ENCODE peak calls at places on chromosome 4, in six cellular contexts. One of them, this sample, is unnamed.

GRCh38 chr4:172202480-172203076 is 389.4 kb downstream of the GALNTL6 start:
- DNase-seq in hepatocyte: peak; percentile 47
- DNase-seq in dorsolateral prefrontal cortex: no peak
- DNase-seq in psoas muscle: no peak
- DNase-seq in right cardiac atrium: no peak
- DNase-seq in PC-3: peak; percentile 40
- DNase-seq in this sample: no peak

GRCh38 chr4:173919196-173919595 is 364.3 kb downstream of the FBXO8 start:
- DNase-seq in hepatocyte: no peak
- DNase-seq in dorsolateral prefrontal cortex: no peak
- DNase-seq in psoas muscle: no peak
- DNase-seq in right cardiac atrium: no peak
- DNase-seq in PC-3: no peak
- DNase-seq in this sample: no peak

GRCh38 chr4:42377497-42377896 is 19.8 kb upstream of the SHISA3 start:
- DNase-seq in hepatocyte: no peak
- DNase-seq in dorsolateral prefrontal cortex: no peak
- DNase-seq in psoas muscle: no peak
- DNase-seq in right cardiac atrium: no peak
- DNase-seq in PC-3: no peak
- DNase-seq in this sample: no peak

GRCh38 chr4:104394409-104394813 is 100.3 kb downstream of the CXXC4 start:
- DNase-seq in hepatocyte: no peak
- DNase-seq in dorsolateral prefrontal cortex: peak; percentile 65
- DNase-seq in psoas muscle: no peak
- DNase-seq in right cardiac atrium: no peak
- DNase-seq in PC-3: no peak
- DNase-seq in this sample: no peak

GRCh38 chr4:53171797-53172196 is 194.1 kb downstream of the SCFD2 start:
- DNase-seq in hepatocyte: no peak
- DNase-seq in dorsolateral prefrontal cortex: no peak
- DNase-seq in psoas muscle: no peak
- DNase-seq in right cardiac atrium: no peak
- DNase-seq in PC-3: no peak
- DNase-seq in this sample: no peak

GRCh38 chr4:122826000-122826595 is 533 bp upstream of the FGF2 start:
- DNase-seq in hepatocyte: no peak
- DNase-seq in dorsolateral prefrontal cortex: no peak
- DNase-seq in psoas muscle: no peak
- DNase-seq in right cardiac atrium: no peak
- DNase-seq in PC-3: no peak
- DNase-seq in this sample: no peak

GRCh38 chr4:14221176-14221575 is 593.7 kb upstream of the BOD1L1 start:
- DNase-seq in hepatocyte: no peak
- DNase-seq in dorsolateral prefrontal cortex: no peak
- DNase-seq in psoas muscle: no peak
- DNase-seq in right cardiac atrium: no peak
- DNase-seq in PC-3: no peak
- DNase-seq in this sample: no peak

GRCh38 chr4:138050601-138051000 is 191.5 kb downstream of the SLC7A11 start:
- DNase-seq in hepatocyte: no peak
- DNase-seq in dorsolateral prefrontal cortex: no peak
- DNase-seq in psoas muscle: no peak
- DNase-seq in right cardiac atrium: no peak
- DNase-seq in PC-3: no peak
- DNase-seq in this sample: no peak

GRCh38 chr4:121112530-121112929 is 40.2 kb upstream of the NDNF start:
- DNase-seq in hepatocyte: no peak
- DNase-seq in dorsolateral prefrontal cortex: no peak
- DNase-seq in psoas muscle: no peak
- DNase-seq in right cardiac atrium: no peak
- DNase-seq in PC-3: no peak
- DNase-seq in this sample: no peak

GRCh38 chr4:110165382-110166285 is 32.8 kb downstream of the ELOVL6 start:
- DNase-seq in hepatocyte: peak; percentile 44
- DNase-seq in dorsolateral prefrontal cortex: no peak
- DNase-seq in psoas muscle: no peak
- DNase-seq in right cardiac atrium: no peak
- DNase-seq in PC-3: peak; percentile 73
- DNase-seq in this sample: no peak

GRCh38 chr4:146369446-146369845 is 152.3 kb downstream of the SLC10A7 start:
- DNase-seq in hepatocyte: no peak
- DNase-seq in dorsolateral prefrontal cortex: no peak
- DNase-seq in psoas muscle: no peak
- DNase-seq in right cardiac atrium: no peak
- DNase-seq in PC-3: no peak
- DNase-seq in this sample: no peak

GRCh38 chr4:7021930-7022658 is 21.1 kb upstream of the TADA2B start:
- DNase-seq in hepatocyte: peak; percentile 42
- DNase-seq in dorsolateral prefrontal cortex: no peak
- DNase-seq in psoas muscle: no peak
- DNase-seq in right cardiac atrium: no peak
- DNase-seq in PC-3: peak; percentile 91
- DNase-seq in this sample: no peak

GRCh38 chr4:65241257-65241997 is 428.9 kb downstream of the EPHA5 start:
- DNase-seq in hepatocyte: no peak
- DNase-seq in dorsolateral prefrontal cortex: peak; percentile 42
- DNase-seq in psoas muscle: no peak
- DNase-seq in right cardiac atrium: no peak
- DNase-seq in PC-3: no peak
- DNase-seq in this sample: no peak

GRCh38 chr4:92988301-92988700 is 684.5 kb downstream of the GRID2 start:
- DNase-seq in hepatocyte: no peak
- DNase-seq in dorsolateral prefrontal cortex: no peak
- DNase-seq in psoas muscle: no peak
- DNase-seq in right cardiac atrium: no peak
- DNase-seq in PC-3: no peak
- DNase-seq in this sample: no peak

GRCh38 chr4:173014113-173014558 is 154.5 kb upstream of the GALNT7 start:
- DNase-seq in hepatocyte: peak; percentile 40
- DNase-seq in dorsolateral prefrontal cortex: no peak
- DNase-seq in psoas muscle: no peak
- DNase-seq in right cardiac atrium: peak; percentile 20
- DNase-seq in PC-3: peak; percentile 57
- DNase-seq in this sample: no peak

GRCh38 chr4:42460043-42460442 is 62.8 kb downstream of the SHISA3 start:
- DNase-seq in hepatocyte: peak; percentile 55
- DNase-seq in dorsolateral prefrontal cortex: no peak
- DNase-seq in psoas muscle: no peak
- DNase-seq in right cardiac atrium: no peak
- DNase-seq in PC-3: peak; percentile 72
- DNase-seq in this sample: no peak

GRCh38 chr4:151325320-151326246 is at the start of gene SH3D19:
- DNase-seq in hepatocyte: peak; percentile 87
- DNase-seq in dorsolateral prefrontal cortex: peak; percentile 48
- DNase-seq in psoas muscle: peak; percentile 70
- DNase-seq in right cardiac atrium: peak; percentile 81
- DNase-seq in PC-3: peak; percentile 85
- DNase-seq in this sample: peak; percentile 55

GRCh38 chr4:17597517-17597916 is 16.9 kb upstream of the MED28 start:
- DNase-seq in hepatocyte: peak; percentile 42
- DNase-seq in dorsolateral prefrontal cortex: no peak
- DNase-seq in psoas muscle: no peak
- DNase-seq in right cardiac atrium: no peak
- DNase-seq in PC-3: peak; percentile 51
- DNase-seq in this sample: no peak

GRCh38 chr4:6042293-6043063 is 24.2 kb upstream of the C4orf50 start:
- DNase-seq in hepatocyte: no peak
- DNase-seq in dorsolateral prefrontal cortex: no peak
- DNase-seq in psoas muscle: no peak
- DNase-seq in right cardiac atrium: no peak
- DNase-seq in PC-3: no peak
- DNase-seq in this sample: no peak

GRCh38 chr4:2359591-2360390 is 58.7 kb downstream of the ZFYVE28 start:
- DNase-seq in hepatocyte: no peak
- DNase-seq in dorsolateral prefrontal cortex: peak; percentile 22
- DNase-seq in psoas muscle: no peak
- DNase-seq in right cardiac atrium: no peak
- DNase-seq in PC-3: no peak
- DNase-seq in this sample: no peak

GRCh38 chr4:7649741-7650531 is 215.2 kb upstream of the PSAPL1 start:
- DNase-seq in hepatocyte: no peak
- DNase-seq in dorsolateral prefrontal cortex: no peak
- DNase-seq in psoas muscle: peak; percentile 25
- DNase-seq in right cardiac atrium: no peak
- DNase-seq in PC-3: peak; percentile 84
- DNase-seq in this sample: no peak

GRCh38 chr4:2733844-2734574 is 22.1 kb downstream of the TNIP2 start:
- DNase-seq in hepatocyte: no peak
- DNase-seq in dorsolateral prefrontal cortex: no peak
- DNase-seq in psoas muscle: no peak
- DNase-seq in right cardiac atrium: no peak
- DNase-seq in PC-3: no peak
- DNase-seq in this sample: no peak

GRCh38 chr4:139219450-139220055 is 42.5 kb upstream of the ELF2 start:
- DNase-seq in hepatocyte: no peak
- DNase-seq in dorsolateral prefrontal cortex: no peak
- DNase-seq in psoas muscle: no peak
- DNase-seq in right cardiac atrium: no peak
- DNase-seq in PC-3: no peak
- DNase-seq in this sample: no peak

GRCh38 chr4:73257995-73258667 is 467 bp downstream of the ANKRD17 start:
- DNase-seq in hepatocyte: peak; percentile 72
- DNase-seq in dorsolateral prefrontal cortex: no peak
- DNase-seq in psoas muscle: no peak
- DNase-seq in right cardiac atrium: peak; percentile 25
- DNase-seq in PC-3: peak; percentile 35
- DNase-seq in this sample: peak; percentile 6

GRCh38 chr4:169612869-169613859 is 781 bp upstream of the NEK1 start:
- DNase-seq in hepatocyte: peak; percentile 85
- DNase-seq in dorsolateral prefrontal cortex: peak; percentile 78
- DNase-seq in psoas muscle: peak; percentile 71
- DNase-seq in right cardiac atrium: peak; percentile 69
- DNase-seq in PC-3: peak; percentile 82
- DNase-seq in this sample: peak; percentile 58

DNA sequence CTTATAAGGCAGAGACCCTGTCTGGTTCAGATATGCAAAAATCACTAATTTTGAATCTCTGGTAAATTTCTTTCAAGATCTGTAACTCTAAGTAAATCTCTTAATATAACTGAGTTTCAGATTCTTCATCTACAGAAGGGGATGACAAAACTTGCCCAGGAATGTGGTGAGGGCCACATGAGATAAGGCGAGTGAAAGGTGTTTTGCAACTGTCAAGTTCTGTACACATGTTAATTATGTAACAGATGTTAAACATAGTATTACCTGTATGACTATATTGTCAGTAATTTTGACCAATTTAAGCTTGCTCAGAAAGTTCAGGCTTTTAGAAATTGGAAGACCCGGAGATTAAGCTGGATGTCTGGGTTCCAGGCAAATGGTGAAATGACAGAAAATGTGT is 549 bp upstream of the GLRB start:
- DNase-seq in hepatocyte: no peak
- DNase-seq in dorsolateral prefrontal cortex: no peak
- DNase-seq in psoas muscle: no peak
- DNase-seq in right cardiac atrium: no peak
- DNase-seq in PC-3: no peak
- DNase-seq in this sample: no peak
- H3K27ac ChIP-seq in hepatocyte: no peak overlapping the region
- H3K27ac ChIP-seq in dorsolateral prefrontal cortex: no peak overlapping the region
- H3K27ac ChIP-seq in psoas muscle: no peak overlapping the region
- H3K27ac ChIP-seq in right cardiac atrium: no peak overlapping the region
- H3K27ac ChIP-seq in PC-3: no peak overlapping the region
- H3K27ac ChIP-seq in this sample: no peak overlapping the region

DNA sequence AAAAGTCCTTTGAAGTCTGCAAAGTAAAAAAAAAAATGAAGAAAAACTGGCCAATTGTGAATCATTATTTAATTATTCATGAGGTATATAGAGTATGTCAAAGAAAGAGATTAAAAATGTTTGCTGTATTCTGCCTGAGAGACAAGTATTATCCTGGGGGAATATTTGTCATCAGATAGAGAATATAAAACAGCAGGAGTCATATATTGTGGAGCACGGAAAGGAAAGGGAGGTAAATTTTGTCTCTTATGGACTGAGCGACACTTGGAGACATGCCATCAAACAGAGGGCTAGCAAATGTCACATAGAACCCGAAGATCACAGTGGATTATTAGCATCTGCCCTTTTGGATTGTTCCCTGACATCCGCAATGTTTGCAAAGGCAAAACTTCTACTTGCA is 39.2 kb upstream of the FAT1 start:
- DNase-seq in hepatocyte: no peak
- DNase-seq in dorsolateral prefrontal cortex: no peak
- DNase-seq in psoas muscle: no peak
- DNase-seq in right cardiac atrium: no peak
- DNase-seq in PC-3: peak; percentile 21
- DNase-seq in this sample: no peak
- H3K4me3 ChIP-seq in hepatocyte: no peak overlapping the region
- H3K4me3 ChIP-seq in dorsolateral prefrontal cortex: no peak overlapping the region
- H3K4me3 ChIP-seq in psoas muscle: no peak overlapping the region
- H3K4me3 ChIP-seq in right cardiac atrium: no peak overlapping the region
- H3K4me3 ChIP-seq in PC-3: no peak overlapping the region
- H3K4me3 ChIP-seq in this sample: no peak overlapping the region

GRCh38 chr4:112860731-112861377 is 188.6 kb upstream of the ANK2 start:
- DNase-seq in hepatocyte: no peak
- DNase-seq in dorsolateral prefrontal cortex: no peak
- DNase-seq in psoas muscle: no peak
- DNase-seq in right cardiac atrium: no peak
- DNase-seq in PC-3: no peak
- DNase-seq in this sample: no peak
- H3K27ac ChIP-seq in hepatocyte: no peak overlapping the region
- H3K27ac ChIP-seq in dorsolateral prefrontal cortex: peak overlapping the region; percentile 72
- H3K27ac ChIP-seq in psoas muscle: no peak overlapping the region
- H3K27ac ChIP-seq in right cardiac atrium: no peak overlapping the region
- H3K27ac ChIP-seq in PC-3: no peak overlapping the region
- H3K27ac ChIP-seq in this sample: no peak overlapping the region

GRCh38 chr4:55637272-55637820 is 1.2 kb upstream of the NMU start:
- DNase-seq in hepatocyte: no peak
- DNase-seq in dorsolateral prefrontal cortex: no peak
- DNase-seq in psoas muscle: no peak
- DNase-seq in right cardiac atrium: no peak
- DNase-seq in PC-3: no peak
- DNase-seq in this sample: no peak
- H3K4me3 ChIP-seq in hepatocyte: no peak overlapping the region
- H3K4me3 ChIP-seq in dorsolateral prefrontal cortex: no peak overlapping the region
- H3K4me3 ChIP-seq in psoas muscle: no peak overlapping the region
- H3K4me3 ChIP-seq in right cardiac atrium: no peak overlapping the region
- H3K4me3 ChIP-seq in PC-3: no peak overlapping the region
- H3K4me3 ChIP-seq in this sample: no peak overlapping the region